ENCODE peak calls at places on chromosomes 13 and 19, in nine cellular contexts. Q is CD8-positive, alpha-beta T cell; R is neuronal stem cell; Y is ascending aorta; U is CD4-positive, alpha-beta memory T cell; M is adrenal gland; C is ovary; O is BE2C; I is left ventricle myocardium inferior. A is an unnamed sample. For H3K9me3, the result is how much of the 10 kb centered on the place peaks cover.

GRCh38 chr13:80528733-80529132 is 187.8 kb upstream of the SPRY2 start:
- DNase-seq in R (no peak), M (no peak), Q (no peak), I (no peak), C (no peak), O (no peak), U (no peak), Y (no peak), A (no peak)

GRCh38 chr19:30666301-30666803 is 294.2 kb downstream of the ZNF536 start:
- DNase-seq in C (peak), O (peak), M (peak), Q (no peak), R (peak), Y (peak), I (no peak), U (peak), A (peak)

GRCh38 chr13:95533545-95534135 is 18.9 kb upstream of the CLDN10 start:
- DNase-seq in C (no peak), Y (no peak), Q (no peak), M (no peak), R (no peak), I (no peak), O (peak), U (no peak), A (no peak)

GRCh38 chr13:45209229-45209628 is 8.4 kb upstream of the KCTD4 start:
- DNase-seq in M (no peak), U (no peak), O (no peak), Y (no peak), C (no peak), R (no peak), I (no peak), Q (no peak), A (no peak)

GRCh38 chr19:9885077-9885552 is 50.0 kb downstream of the PIN1 start:
- DNase-seq in M (no peak), Q (no peak), R (no peak), I (peak), U (no peak), O (peak), C (no peak), Y (no peak), A (peak)

GRCh38 chr19:38993271-38993670 is 17.7 kb upstream of the FBXO17 start:
- DNase-seq in C (no peak), U (no peak), M (no peak), R (no peak), Q (no peak), O (no peak), Y (no peak), I (no peak), A (no peak)

GRCh38 chr13:50208826-50209335 is 193.6 kb downstream of the KCNRG start:
- DNase-seq in Q (no peak), R (no peak), Y (no peak), M (peak), O (peak), I (peak), U (no peak), C (no peak), A (peak)

GRCh38 chr13:74930402-74931165 is 551.4 kb downstream of the TBC1D4 start:
- DNase-seq in U (no peak), Y (no peak), R (no peak), M (no peak), I (no peak), C (no peak), O (no peak), Q (no peak), A (no peak)

GRCh38 chr19:41753159-41753558 is 2.2 kb upstream of the CEACAM6 start:
- DNase-seq in O (peak), C (no peak), U (peak), Q (peak), M (no peak), R (peak), I (peak), Y (no peak), A (peak)

GRCh38 chr13:113669871-113670341 is 2.9 kb downstream of the GRK1 start:
- DNase-seq in C (no peak), I (peak), M (no peak), U (no peak), Y (peak), Q (no peak), O (peak), R (no peak), A (no peak)

GRCh38 chr13:113915012-113915763 is 51.3 kb upstream of the GAS6 start:
- DNase-seq in C (no peak), R (no peak), Y (peak), Q (no peak), U (no peak), M (peak), O (no peak), I (no peak), A (no peak)

GRCh38 chr19:49560358-49560900 is 19.9 kb downstream of the NOSIP start:
- DNase-seq in Q (no peak), I (peak), U (peak), M (no peak), Y (no peak), R (no peak), C (no peak), O (no peak), A (peak)
- H3K4me3 ChIP-seq in Q (peak), I (no peak), U (peak), M (no peak), Y (no peak), R (peak), C (no peak), O (no peak), A (no peak)

GRCh38 chr19:11781295-11782057 is 14.7 kb downstream of the ZNF441 start:
- DNase-seq in M (no peak), Y (no peak), I (no peak), Q (no peak), C (no peak), U (no peak), O (no peak), R (no peak), A (no peak)
- H3K9me3 ChIP-seq in M (under half), Y (half or more), I (half or more), Q (half or more), C (under half), U (under half), O (under half), R (under half), A (under half)

GRCh38 chr19:7673995-7674667 is 2.8 kb upstream of the MCEMP1 start:
- DNase-seq in Q (no peak), I (peak), Y (peak), R (no peak), O (peak), U (no peak), C (no peak), M (peak), A (peak)

GRCh38 chr19:7679017-7679720 is 1.5 kb upstream of the TRAPPC5 start:
- DNase-seq in R (no peak), Y (no peak), C (no peak), I (no peak), U (peak), M (no peak), Q (peak), O (peak), A (peak)

GRCh38 chr19:7677664-7678311 is 898 bp downstream of the MCEMP1 start:
- DNase-seq in M (no peak), U (no peak), I (no peak), R (no peak), Y (no peak), O (no peak), C (no peak), Q (no peak), A (no peak)

GRCh38 chr19:7676376-7676775 is 514 bp upstream of the MCEMP1 start:
- DNase-seq in R (no peak), Y (no peak), O (no peak), C (no peak), Q (no peak), U (no peak), M (no peak), I (no peak), A (no peak)

GRCh38 chr19:7676854-7677253 is at the start of gene MCEMP1:
- DNase-seq in C (no peak), Y (no peak), U (no peak), Q (no peak), I (no peak), O (no peak), R (no peak), M (no peak), A (no peak)
- H3K4me3 ChIP-seq in C (no peak), Y (no peak), U (no peak), Q (no peak), I (no peak), O (no peak), R (peak), M (no peak), A (no peak)

DNA sequence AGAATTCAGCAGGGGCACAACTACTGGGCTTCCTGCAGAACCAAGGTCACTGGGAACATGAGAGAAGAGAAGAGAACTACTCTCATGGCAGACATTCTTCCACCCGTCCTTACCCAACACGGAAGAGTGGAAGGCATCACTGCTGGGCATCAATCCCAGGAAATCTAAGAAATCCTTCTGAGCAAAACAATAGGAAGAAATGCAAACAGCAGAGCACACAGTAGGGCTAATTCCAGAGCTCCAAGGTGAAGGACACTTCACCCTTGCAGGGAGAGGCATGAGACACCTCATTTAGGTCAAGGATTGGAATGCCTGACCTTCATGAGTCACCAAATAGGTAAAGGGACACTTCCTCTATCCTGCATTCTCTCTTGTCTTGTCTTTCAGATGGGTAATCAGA is 2.8 kb downstream of the ERVV-2 start:
- DNase-seq in Y (no peak), Q (no peak), U (no peak), I (no peak), O (no peak), M (no peak), C (no peak), R (no peak), A (no peak)
- H3K9me3 ChIP-seq in Y (under half), Q (under half), U (under half), I (under half), O (under half), M (under half), C (under half), R (under half), A (under half)

GRCh38 chr13:46628622-46629365 is 75.8 kb downstream of the LRCH1 start:
- DNase-seq in U (no peak), R (no peak), C (no peak), Q (no peak), O (no peak), Y (no peak), M (no peak), I (no peak), A (no peak)

GRCh38 chr13:46632171-46632570 is 79.2 kb downstream of the LRCH1 start:
- DNase-seq in U (no peak), R (no peak), Y (no peak), O (no peak), C (no peak), Q (no peak), I (no peak), M (no peak), A (no peak)

GRCh38 chr13:46630419-46631183 is 77.6 kb downstream of the LRCH1 start:
- DNase-seq in I (no peak), Q (no peak), M (no peak), Y (no peak), R (no peak), O (no peak), U (no peak), C (no peak), A (no peak)

GRCh38 chr13:46631184-46631542 is 78.2 kb downstream of the LRCH1 start:
- DNase-seq in I (no peak), R (no peak), M (no peak), O (no peak), U (no peak), C (no peak), Y (no peak), Q (no peak), A (no peak)

GRCh38 chr13:46629811-46630413 is 76.9 kb downstream of the LRCH1 start:
- DNase-seq in M (no peak), R (no peak), I (no peak), O (peak), Y (no peak), Q (no peak), C (no peak), U (no peak), A (no peak)
- H3K4me3 ChIP-seq in M (no peak), R (no peak), I (no peak), O (peak), Y (no peak), Q (no peak), C (no peak), U (no peak), A (no peak)

DNA sequence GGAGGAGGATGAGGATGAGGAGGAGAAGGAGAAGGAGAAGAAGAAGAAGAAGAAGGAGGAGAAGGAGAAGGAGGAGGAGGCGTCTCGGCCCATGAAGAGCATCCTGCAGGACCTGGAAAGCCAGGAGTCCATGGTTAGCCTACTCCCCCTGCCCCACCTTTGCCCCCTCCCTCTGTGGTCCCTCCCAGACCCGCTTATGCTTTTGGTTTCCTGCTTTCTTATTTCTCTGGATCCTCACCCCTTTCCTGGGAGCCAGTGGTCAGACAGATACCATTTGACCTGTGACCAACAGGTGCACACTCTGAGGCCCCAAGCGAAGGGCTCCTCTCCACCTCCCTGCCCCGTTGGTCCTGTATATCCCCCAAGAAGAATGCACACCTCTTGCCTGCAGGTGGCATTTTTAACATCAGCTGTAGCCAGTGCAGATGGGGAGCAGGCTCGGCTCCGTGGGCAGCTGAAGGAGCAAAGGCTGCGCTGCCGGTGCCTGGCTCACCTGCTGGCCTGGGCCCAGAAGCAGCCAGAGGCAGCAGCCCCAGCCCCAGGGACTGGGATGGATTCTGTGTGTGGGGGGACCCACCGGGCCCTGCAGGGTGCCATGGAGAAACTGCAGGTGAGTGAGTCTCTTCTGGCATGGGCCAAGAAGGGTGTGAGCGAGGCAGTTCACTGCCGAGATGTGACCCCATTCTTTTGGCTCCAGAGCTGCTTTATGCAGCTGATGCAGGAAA is 32.1 kb upstream of the ZNF492 start:
- DNase-seq in R (no peak), Q (no peak), M (no peak), U (no peak), I (no peak), Y (peak), O (no peak), C (no peak), A (no peak)
- H3K9me3 ChIP-seq in R (half or more), Q (under half), M (under half), U (under half), I (under half), Y (under half), O (under half), C (under half), A (under half)

DNA sequence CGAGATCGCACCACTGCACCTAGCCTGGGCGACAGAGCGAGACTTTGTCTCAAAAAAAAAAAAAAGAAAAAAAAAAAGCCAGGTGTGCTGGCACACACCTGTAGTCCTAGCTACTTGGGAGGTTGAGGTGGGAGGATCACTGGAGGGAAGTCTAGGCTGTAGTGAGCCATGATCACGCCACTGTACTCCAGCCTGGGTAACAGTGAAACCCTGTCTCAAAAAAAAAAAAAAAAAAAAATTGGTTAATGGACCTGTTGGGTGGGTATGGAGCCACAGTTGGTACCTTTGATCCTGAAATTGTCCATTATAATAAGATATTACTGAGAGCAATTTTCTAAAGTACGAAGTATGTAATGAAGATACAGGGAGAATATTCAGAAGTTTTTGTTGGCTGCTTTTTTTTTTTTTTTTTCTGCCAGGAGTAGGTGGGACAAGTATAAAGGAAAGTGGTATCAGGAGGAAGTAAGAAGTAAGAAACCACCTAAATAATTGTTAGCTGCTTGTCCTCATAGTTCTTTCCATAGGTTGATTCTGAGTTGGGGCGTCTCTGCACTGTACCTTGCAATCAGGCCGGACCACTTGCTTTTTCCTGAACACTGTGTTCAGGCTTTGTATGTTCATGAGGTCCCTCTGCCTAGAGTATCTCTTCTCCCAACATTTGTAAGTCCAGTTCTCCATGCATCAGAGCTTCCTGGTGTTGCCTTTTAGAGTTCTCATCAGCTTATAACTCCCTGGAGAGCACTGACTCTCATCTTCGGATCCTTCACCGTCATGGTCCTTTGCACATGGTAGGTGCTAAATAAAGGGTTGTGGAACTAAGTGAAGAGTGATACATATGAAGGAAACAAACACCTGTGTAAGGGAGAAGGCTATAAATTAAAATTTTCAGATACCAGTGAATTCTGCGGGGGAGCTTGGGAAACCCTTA is 31.7 kb downstream of the ARHGAP35 start:
- DNase-seq in Y (no peak), U (no peak), O (no peak), I (no peak), Q (no peak), C (no peak), M (no peak), R (no peak), A (no peak)
- H3K4me3 ChIP-seq in Y (no peak), U (no peak), O (no peak), I (no peak), Q (no peak), C (no peak), M (no peak), R (no peak), A (no peak)

GRCh38 chr19:15964231-15964630 is 15.4 kb downstream of the OR10H4 start:
- DNase-seq in C (no peak), I (no peak), M (no peak), O (no peak), Q (no peak), R (no peak), Y (no peak), U (no peak), A (no peak)

GRCh38 chr19:15962319-15962718 is 13.5 kb downstream of the OR10H4 start:
- DNase-seq in I (no peak), O (no peak), C (no peak), Y (no peak), M (no peak), U (no peak), R (no peak), Q (no peak), A (no peak)
- H3K9me3 ChIP-seq in I (under half), O (under half), C (under half), Y (under half), M (under half), U (under half), R (under half), Q (under half), A (under half)

GRCh38 chr19:18789883-18790565 is 1.1 kb downstream of the COMP start:
- DNase-seq in I (no peak), M (no peak), O (no peak), C (no peak), Y (no peak), R (no peak), Q (no peak), U (no peak), A (no peak)
- H3K4me3 ChIP-seq in I (peak), M (no peak), O (no peak), C (peak), Y (peak), R (peak), Q (no peak), U (no peak), A (no peak)

DNA sequence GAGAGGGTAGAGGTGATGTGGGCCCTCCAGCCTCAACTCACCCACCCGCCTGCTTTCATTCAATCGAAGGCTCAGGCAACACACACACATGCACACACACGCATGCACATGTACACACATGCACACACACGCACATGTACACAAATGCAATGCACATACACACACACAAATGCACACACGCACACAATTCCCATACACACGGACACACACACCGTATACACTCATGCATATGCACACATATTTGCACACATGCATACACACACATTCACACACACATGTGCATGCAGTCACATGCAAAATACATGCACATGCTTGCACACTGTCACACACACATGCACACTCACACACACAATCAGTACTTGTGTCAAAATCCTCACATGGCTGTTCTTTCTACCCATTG is 55.9 kb upstream of the SPACA7 start:
- DNase-seq in Q (no peak), I (no peak), O (no peak), R (no peak), Y (no peak), U (no peak), C (no peak), M (no peak), A (no peak)
- H3K9me3 ChIP-seq in Q (under half), I (under half), O (under half), R (under half), Y (under half), U (under half), C (under half), M (under half), A (under half)